ENCODE peak calls at places on chromosome 18, in seven cellular contexts. W is gastrocnemius medialis, K is thoracic aorta, S is cardiac muscle cell, H is neural crest cell, J is kidney, B is psoas muscle. Z is an unnamed sample.

GRCh38 chr18:74499633-74500032 is 3.5 kb downstream of the CNDP2 start:
- DNase-seq in K (no peak), H (no peak), W (no peak), B (peak), S (no peak), J (peak), Z (no peak)

GRCh38 chr18:1466035-1466434 is 561.4 kb downstream of the ADCYAP1 start:
- DNase-seq in J (no peak), H (no peak), S (no peak), W (no peak), B (no peak), K (no peak), Z (no peak)

GRCh38 chr18:2451556-2451955 is 119.7 kb downstream of the METTL4 start:
- DNase-seq in B (no peak), K (no peak), J (no peak), W (no peak), S (no peak), H (no peak), Z (no peak)

GRCh38 chr18:79883461-79884295 is 67.8 kb downstream of the SLC66A2 start:
- DNase-seq in J (no peak), W (no peak), S (no peak), H (no peak), K (no peak), B (no peak), Z (no peak)

GRCh38 chr18:30106356-30106755 is 936.2 kb downstream of the DSC3 start:
- DNase-seq in B (no peak), W (no peak), H (no peak), K (no peak), J (no peak), S (no peak), Z (no peak)

GRCh38 chr18:12862467-12862866 is 21.6 kb downstream of the PTPN2 start:
- DNase-seq in B (no peak), W (no peak), K (no peak), J (no peak), S (no peak), H (no peak), Z (no peak)

GRCh38 chr18:702957-703659 is 9.3 kb downstream of the ENOSF1 start:
- DNase-seq in K (no peak), J (no peak), B (no peak), W (no peak), S (no peak), H (no peak), Z (no peak)

GRCh38 chr18:79483971-79484491 is 88.3 kb downstream of the NFATC1 start:
- DNase-seq in J (no peak), H (no peak), K (no peak), B (no peak), W (no peak), S (no peak), Z (no peak)

GRCh38 chr18:39485696-39486095 is 1920.1 kb upstream of the CELF4 start:
- DNase-seq in J (no peak), B (no peak), W (no peak), S (no peak), H (no peak), K (no peak), Z (no peak)

GRCh38 chr18:73352546-73352945 is 484.8 kb upstream of the NETO1 start:
- DNase-seq in S (no peak), B (no peak), W (no peak), J (no peak), K (no peak), H (no peak), Z (no peak)

GRCh38 chr18:53375641-53376040 is 848.8 kb downstream of the MBD2 start:
- DNase-seq in J (no peak), W (no peak), K (no peak), B (no peak), H (no peak), S (peak), Z (no peak)

GRCh38 chr18:28766027-28766426 is 589.1 kb upstream of the CDH2 start:
- DNase-seq in S (no peak), W (no peak), K (no peak), B (no peak), J (no peak), H (no peak), Z (no peak)

GRCh38 chr18:41753826-41754225 is 201.2 kb upstream of the PIK3C3 start:
- DNase-seq in S (no peak), J (no peak), K (no peak), B (no peak), W (no peak), H (no peak), Z (no peak)

GRCh38 chr18:8003878-8004675 is 437.0 kb downstream of the PTPRM start:
- DNase-seq in S (peak), K (no peak), J (no peak), W (no peak), H (no peak), B (no peak), Z (no peak)

GRCh38 chr18:32902566-32903330 is 129.9 kb upstream of the KLHL14 start:
- DNase-seq in S (no peak), B (no peak), W (no peak), H (no peak), J (no peak), K (no peak), Z (no peak)

GRCh38 chr18:52077251-52077983 is 262.6 kb upstream of the DCC start:
- DNase-seq in S (no peak), W (no peak), K (no peak), H (no peak), J (no peak), B (no peak), Z (no peak)

GRCh38 chr18:70154591-70155194 is 50.8 kb downstream of the RTTN start:
- DNase-seq in W (no peak), H (no peak), J (no peak), B (no peak), K (no peak), S (no peak), Z (no peak)

GRCh38 chr18:7633171-7633570 is 66.1 kb downstream of the PTPRM start:
- DNase-seq in S (no peak), K (no peak), J (no peak), W (no peak), B (no peak), H (no peak), Z (no peak)

GRCh38 chr18:69400253-69400975 is at the start of gene DOK6:
- DNase-seq in S (peak), J (peak), H (peak), W (no peak), K (no peak), B (peak), Z (peak)

GRCh38 chr18:58078889-58079573 is 35.0 kb downstream of the NEDD4L start:
- DNase-seq in J (no peak), K (no peak), S (no peak), H (no peak), B (no peak), W (no peak), Z (no peak)

GRCh38 chr18:363327-364115 is 95.7 kb upstream of the THOC1 start:
- DNase-seq in H (no peak), B (no peak), W (no peak), S (no peak), K (no peak), J (no peak), Z (no peak)

GRCh38 chr18:52903858-52904257 is 563.9 kb downstream of the DCC start:
- DNase-seq in S (peak), J (no peak), B (no peak), H (peak), K (no peak), W (no peak), Z (peak)

GRCh38 chr18:25517881-25518715 is 166.1 kb upstream of the ZNF521 start:
- DNase-seq in J (no peak), W (no peak), S (peak), K (no peak), H (no peak), B (no peak), Z (no peak)

GRCh38 chr18:79825913-79826312 is 28.2 kb downstream of the KCNG2 start:
- DNase-seq in W (no peak), B (no peak), S (no peak), J (peak), H (no peak), K (no peak), Z (no peak)

GRCh38 chr18:55763298-55763697 is 175.3 kb upstream of the TCF4 start:
- DNase-seq in K (no peak), S (no peak), J (no peak), B (no peak), H (no peak), W (no peak), Z (no peak)

GRCh38 chr18:58802959-58803358 is 61.7 kb upstream of the ZNF532 start:
- DNase-seq in B (no peak), H (no peak), S (no peak), J (no peak), K (no peak), W (no peak), Z (no peak)

GRCh38 chr18:63137999-63138448 is 181.5 kb downstream of the BCL2 start:
- DNase-seq in K (no peak), S (no peak), B (no peak), J (no peak), W (no peak), H (no peak), Z (no peak)

GRCh38 chr18:79182047-79182713 is 113.0 kb downstream of the ATP9B start:
- DNase-seq in J (no peak), S (no peak), H (no peak), K (no peak), B (no peak), W (no peak), Z (no peak)

GRCh38 chr18:39463986-39464385 is 1898.4 kb upstream of the CELF4 start:
- DNase-seq in S (no peak), W (no peak), J (no peak), K (no peak), B (no peak), H (no peak), Z (no peak)

GRCh38 chr18:8601277-8602032 is 7.8 kb upstream of the RAB12 start:
- DNase-seq in K (no peak), H (no peak), B (no peak), W (no peak), S (no peak), J (no peak), Z (no peak)

GRCh38 chr18:13424377-13424776 is 205.8 kb downstream of the LDLRAD4 start:
- DNase-seq in B (no peak), K (no peak), S (no peak), W (no peak), H (no peak), J (no peak), Z (no peak)

DNA sequence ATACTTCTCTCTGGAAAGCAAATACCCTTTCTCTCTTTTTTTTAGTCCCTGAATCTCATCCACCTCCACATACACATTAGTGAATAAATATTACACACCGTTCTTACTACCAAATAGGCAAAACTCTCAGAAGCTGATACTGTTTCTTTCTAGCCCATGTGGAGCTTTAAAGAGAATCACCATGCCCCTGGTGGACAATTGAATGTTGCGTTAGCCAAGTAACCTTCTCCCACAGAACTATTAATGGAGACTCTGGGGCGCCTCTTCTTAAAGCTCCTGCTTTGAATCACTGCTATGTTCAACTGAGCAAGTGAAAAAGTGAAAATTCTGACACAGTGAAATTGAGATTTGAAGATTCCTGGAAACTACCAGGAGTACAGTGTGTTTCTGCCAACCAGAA is 522.8 kb upstream of the CDH7 start:
- DNase-seq in H (no peak), B (no peak), J (no peak), S (no peak), K (no peak), W (no peak), Z (no peak)
- TF ChIP-seq CTCF in H (peak), B (no peak), J (no peak), S (no peak), K (no peak), W (no peak), Z (peak)

GRCh38 chr18:37987901-37988300 is 422.3 kb upstream of the CELF4 start:
- DNase-seq in W (no peak), H (no peak), K (no peak), S (no peak), J (no peak), B (no peak), Z (no peak)
- TF ChIP-seq CTCF in W (no peak), H (no peak), K (no peak), S (no peak), J (no peak), B (no peak), Z (no peak)

GRCh38 chr18:35127201-35127600 is 86.0 kb downstream of the MAPRE2 start:
- DNase-seq in B (no peak), H (no peak), J (no peak), S (no peak), W (no peak), K (no peak), Z (no peak)
- TF ChIP-seq CTCF in B (no peak), H (no peak), J (no peak), S (peak), W (no peak), K (no peak), Z (no peak)

DNA sequence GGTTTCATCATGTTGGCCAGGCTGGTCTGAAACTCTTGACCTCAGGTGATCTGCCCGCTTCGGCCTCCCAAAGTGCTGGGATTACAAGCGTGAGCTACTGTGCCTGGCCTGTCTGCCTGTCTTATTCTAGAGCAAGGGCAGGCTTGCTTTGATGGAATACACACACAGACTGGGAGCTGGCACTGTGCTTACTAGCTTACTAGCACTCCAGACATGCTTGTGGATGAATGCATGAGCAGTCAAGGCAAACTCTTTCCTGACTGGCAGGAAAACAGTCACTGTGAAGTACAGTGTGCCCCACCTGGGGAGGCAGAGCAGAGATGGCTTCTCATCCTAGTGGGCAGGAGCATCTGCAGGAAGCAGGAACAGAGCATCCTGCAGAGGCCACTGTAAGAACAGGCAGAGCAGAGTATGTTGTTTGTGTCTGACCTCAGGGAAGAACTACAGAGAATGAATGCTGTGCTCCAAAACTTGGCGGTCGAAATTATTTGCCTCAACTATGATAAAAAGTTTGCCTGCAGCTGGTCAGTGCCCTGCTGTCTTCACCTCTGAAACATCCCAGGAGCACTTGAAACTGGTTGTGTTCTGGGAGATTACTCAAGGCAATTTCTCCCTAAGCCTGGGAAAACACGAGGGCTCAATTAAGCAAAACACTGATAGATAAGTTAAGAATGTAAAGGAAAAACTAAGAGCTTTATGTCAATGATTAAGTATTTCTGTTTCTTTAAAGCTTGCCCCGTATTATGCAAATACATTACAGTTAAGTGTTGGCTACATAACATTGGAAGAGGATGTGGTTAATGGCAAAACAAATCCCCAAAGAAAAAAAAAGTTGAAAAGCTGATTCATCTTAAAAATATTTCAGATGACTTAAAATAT is 102.4 kb downstream of the VAPA start:
- DNase-seq in S (peak), W (no peak), K (no peak), H (no peak), B (no peak), J (no peak), Z (no peak)
- TF ChIP-seq CTCF in S (peak), W (no peak), K (no peak), H (no peak), B (no peak), J (no peak), Z (no peak)

DNA sequence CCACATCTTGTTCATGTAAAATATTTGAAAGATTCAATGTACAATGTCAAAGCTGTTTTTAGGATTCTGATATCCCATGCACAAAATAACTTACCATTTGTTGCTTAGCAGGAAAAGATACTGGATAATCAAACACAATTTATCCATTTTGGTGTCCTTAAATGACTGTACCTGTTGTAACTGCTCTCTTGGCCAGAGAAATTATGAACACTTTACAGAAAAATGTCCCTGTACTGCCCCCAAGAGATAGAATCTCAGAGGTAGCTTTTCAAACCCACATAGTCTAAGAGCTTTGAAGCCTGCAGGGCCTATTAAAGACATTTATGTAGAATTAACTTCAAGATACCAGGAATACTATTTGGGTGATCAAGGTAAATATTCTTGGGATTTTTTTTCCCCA is 12.2 kb upstream of the ME2 start:
- DNase-seq in K (no peak), W (no peak), S (no peak), J (no peak), H (no peak), B (no peak), Z (no peak)
- TF ChIP-seq CTCF in K (no peak), W (no peak), S (peak), J (peak), H (no peak), B (no peak), Z (peak)

GRCh38 chr18:44840053-44840826 is 159.6 kb downstream of the SETBP1 start:
- DNase-seq in J (no peak), W (no peak), K (no peak), B (no peak), S (no peak), H (no peak), Z (no peak)

GRCh38 chr18:44839239-44839666 is 158.6 kb downstream of the SETBP1 start:
- DNase-seq in J (peak), B (peak), H (no peak), W (peak), S (peak), K (peak), Z (no peak)

GRCh38 chr18:44837491-44838185 is 156.9 kb downstream of the SETBP1 start:
- DNase-seq in W (no peak), K (no peak), S (no peak), J (no peak), B (no peak), H (no peak), Z (no peak)

GRCh38 chr18:44834867-44835469 is 154.3 kb downstream of the SETBP1 start:
- DNase-seq in S (peak), J (no peak), K (no peak), H (no peak), W (no peak), B (no peak), Z (no peak)

DNA sequence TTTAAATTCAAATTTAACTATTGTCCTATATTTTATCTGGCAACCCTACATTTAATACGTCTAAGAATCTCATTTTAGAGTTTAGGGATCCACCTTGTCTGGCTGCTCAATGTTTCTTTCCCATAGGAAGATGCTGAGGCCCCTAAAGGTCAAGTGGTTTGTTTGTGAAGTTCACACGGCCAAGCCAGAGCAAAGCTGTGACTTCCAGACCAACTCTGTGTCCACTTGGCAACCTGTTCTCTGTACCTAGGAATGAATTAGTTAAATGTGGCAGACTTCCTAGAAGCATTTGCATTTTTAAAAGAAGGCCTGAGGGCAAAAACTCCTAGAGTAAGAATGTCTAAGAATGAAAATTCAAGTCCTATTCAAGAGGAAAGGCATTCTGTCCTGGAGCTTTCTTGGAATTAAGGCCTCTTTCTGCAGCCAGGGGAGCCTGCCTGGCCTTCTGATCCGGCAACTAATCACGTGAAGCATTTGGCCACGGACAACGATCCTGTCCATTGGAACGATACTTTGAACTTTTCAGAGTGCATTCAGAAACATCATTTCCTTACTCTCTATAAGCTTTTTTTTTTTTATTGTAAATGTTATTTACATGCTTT is 155.0 kb downstream of the SETBP1 start:
- DNase-seq in W (no peak), B (peak), H (no peak), K (no peak), J (no peak), S (no peak), Z (no peak)
- TF ChIP-seq CTCF in W (no peak), B (no peak), H (no peak), K (no peak), J (no peak), S (no peak), Z (no peak)

DNA sequence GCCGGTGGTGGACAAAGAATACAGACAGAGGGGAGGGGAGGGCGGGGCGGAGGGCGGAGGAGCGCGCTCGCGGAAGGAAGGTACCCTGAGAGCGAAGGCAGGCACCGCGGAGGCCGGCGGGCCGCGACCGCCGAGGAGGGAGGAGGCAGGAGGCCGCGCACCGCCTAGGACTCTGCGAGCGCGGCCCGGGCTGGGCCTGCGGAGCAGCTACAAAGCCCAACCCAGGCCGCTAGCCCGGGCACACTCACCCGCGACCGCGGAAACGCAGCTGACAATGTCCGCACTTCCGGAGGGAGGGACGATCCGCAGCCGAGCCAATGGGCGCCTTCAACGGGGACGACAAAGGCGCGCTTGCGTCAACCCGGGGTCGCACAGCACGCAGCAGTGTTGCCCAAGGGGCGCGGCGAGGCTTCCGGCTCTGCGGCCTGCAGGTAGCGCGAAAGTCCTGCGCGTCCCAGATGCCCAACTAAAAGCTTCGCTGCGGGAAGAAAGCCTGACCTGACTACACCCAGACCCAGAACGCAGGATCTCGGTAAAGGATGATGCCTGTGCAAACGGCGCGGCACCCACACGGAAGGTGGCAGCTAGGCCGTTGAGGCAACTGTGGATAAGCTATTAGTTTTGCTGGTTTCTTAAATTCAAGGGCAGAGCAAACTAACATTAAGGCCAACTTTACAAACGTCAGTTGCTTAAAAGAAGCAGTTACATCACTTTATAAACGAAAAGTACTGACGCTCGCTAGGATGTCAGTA is at the start of gene C18orf32:
- DNase-seq in B (peak), S (peak), J (peak), H (peak), K (peak), W (peak), Z (peak)
- TF ChIP-seq CTCF in B (no peak), S (no peak), J (no peak), H (no peak), K (no peak), W (no peak), Z (no peak)